ENCODE peak calls at places on chromosome 15, in nine cellular contexts. One of them, this sample, is unnamed.

GRCh38 chr15:59313703-59314332 is 58.9 kb downstream of the MYO1E start:
- DNase-seq in SK-MEL-5: no peak
- DNase-seq in small intestine: peak; percentile 88
- DNase-seq in SHP77: peak; percentile 35
- DNase-seq in uterus: peak; percentile 90
- DNase-seq in AG09319: no peak
- DNase-seq in A172: peak; percentile 42
- DNase-seq in AG10803: no peak
- DNase-seq in NCI-H2171 treated with DMSO at 0.1 percent for 48 hours: peak; percentile 76
- DNase-seq in this sample: no peak

GRCh38 chr15:63238796-63239195 is 38.6 kb upstream of the APH1B start:
- DNase-seq in SK-MEL-5: no peak
- DNase-seq in small intestine: no peak
- DNase-seq in SHP77: no peak
- DNase-seq in uterus: no peak
- DNase-seq in AG09319: peak; percentile 60
- DNase-seq in A172: peak; percentile 44
- DNase-seq in AG10803: peak; percentile 75
- DNase-seq in NCI-H2171 treated with DMSO at 0.1 percent for 48 hours: no peak
- DNase-seq in this sample: peak; percentile 90

GRCh38 chr15:70505971-70506887 is 257.1 kb downstream of the UACA start:
- DNase-seq in SK-MEL-5: no peak
- DNase-seq in small intestine: no peak
- DNase-seq in SHP77: no peak
- DNase-seq in uterus: no peak
- DNase-seq in AG09319: no peak
- DNase-seq in A172: no peak
- DNase-seq in AG10803: no peak
- DNase-seq in NCI-H2171 treated with DMSO at 0.1 percent for 48 hours: no peak
- DNase-seq in this sample: no peak

GRCh38 chr15:57611938-57612337 is 20.2 kb downstream of the MYZAP start:
- DNase-seq in SK-MEL-5: peak; percentile 21
- DNase-seq in small intestine: peak; percentile 80
- DNase-seq in SHP77: peak; percentile 20
- DNase-seq in uterus: peak; percentile 57
- DNase-seq in AG09319: no peak
- DNase-seq in A172: peak; percentile 47
- DNase-seq in AG10803: peak; percentile 29
- DNase-seq in NCI-H2171 treated with DMSO at 0.1 percent for 48 hours: no peak
- DNase-seq in this sample: peak; percentile 20

GRCh38 chr15:39242345-39242744 is 338.5 kb upstream of the THBS1 start:
- DNase-seq in SK-MEL-5: no peak
- DNase-seq in small intestine: no peak
- DNase-seq in SHP77: no peak
- DNase-seq in uterus: no peak
- DNase-seq in AG09319: peak; percentile 63
- DNase-seq in A172: peak; percentile 87
- DNase-seq in AG10803: peak; percentile 96
- DNase-seq in NCI-H2171 treated with DMSO at 0.1 percent for 48 hours: no peak
- DNase-seq in this sample: peak; percentile 81

GRCh38 chr15:72402726-72403125 is 4.6 kb downstream of the TMEM202 start:
- DNase-seq in SK-MEL-5: no peak
- DNase-seq in small intestine: no peak
- DNase-seq in SHP77: no peak
- DNase-seq in uterus: no peak
- DNase-seq in AG09319: no peak
- DNase-seq in A172: no peak
- DNase-seq in AG10803: no peak
- DNase-seq in NCI-H2171 treated with DMSO at 0.1 percent for 48 hours: no peak
- DNase-seq in this sample: no peak

GRCh38 chr15:88334436-88334835 is 77.9 kb upstream of the NTRK3 start:
- DNase-seq in SK-MEL-5: no peak
- DNase-seq in small intestine: no peak
- DNase-seq in SHP77: no peak
- DNase-seq in uterus: no peak
- DNase-seq in AG09319: no peak
- DNase-seq in A172: peak; percentile 43
- DNase-seq in AG10803: peak; percentile 73
- DNase-seq in NCI-H2171 treated with DMSO at 0.1 percent for 48 hours: no peak
- DNase-seq in this sample: peak; percentile 83

GRCh38 chr15:74036271-74037170 is 42.0 kb downstream of the PML start:
- DNase-seq in SK-MEL-5: peak; percentile 78
- DNase-seq in small intestine: peak; percentile 59
- DNase-seq in SHP77: peak; percentile 50
- DNase-seq in uterus: peak; percentile 83
- DNase-seq in AG09319: no peak
- DNase-seq in A172: peak; percentile 67
- DNase-seq in AG10803: peak; percentile 73
- DNase-seq in NCI-H2171 treated with DMSO at 0.1 percent for 48 hours: peak; percentile 59
- DNase-seq in this sample: peak; percentile 54

GRCh38 chr15:71312194-71312708 is 197.0 kb downstream of the THSD4 start:
- DNase-seq in SK-MEL-5: no peak
- DNase-seq in small intestine: no peak
- DNase-seq in SHP77: no peak
- DNase-seq in uterus: no peak
- DNase-seq in AG09319: no peak
- DNase-seq in A172: no peak
- DNase-seq in AG10803: no peak
- DNase-seq in NCI-H2171 treated with DMSO at 0.1 percent for 48 hours: no peak
- DNase-seq in this sample: no peak

GRCh38 chr15:35181538-35181937 is 96.4 kb upstream of the NANOGP8 start:
- DNase-seq in SK-MEL-5: no peak
- DNase-seq in small intestine: no peak
- DNase-seq in SHP77: no peak
- DNase-seq in uterus: no peak
- DNase-seq in AG09319: no peak
- DNase-seq in A172: peak; percentile 20
- DNase-seq in AG10803: peak; percentile 3
- DNase-seq in NCI-H2171 treated with DMSO at 0.1 percent for 48 hours: no peak
- DNase-seq in this sample: no peak

GRCh38 chr15:96948981-96949380 is 618.5 kb downstream of the NR2F2 start:
- DNase-seq in SK-MEL-5: no peak
- DNase-seq in small intestine: no peak
- DNase-seq in SHP77: no peak
- DNase-seq in uterus: no peak
- DNase-seq in AG09319: no peak
- DNase-seq in A172: peak; percentile 4
- DNase-seq in AG10803: no peak
- DNase-seq in NCI-H2171 treated with DMSO at 0.1 percent for 48 hours: no peak
- DNase-seq in this sample: peak; percentile 4

GRCh38 chr15:39649765-39650164 is 68.9 kb downstream of the THBS1 start:
- DNase-seq in SK-MEL-5: no peak
- DNase-seq in small intestine: no peak
- DNase-seq in SHP77: no peak
- DNase-seq in uterus: no peak
- DNase-seq in AG09319: no peak
- DNase-seq in A172: no peak
- DNase-seq in AG10803: no peak
- DNase-seq in NCI-H2171 treated with DMSO at 0.1 percent for 48 hours: no peak
- DNase-seq in this sample: no peak

GRCh38 chr15:64845183-64845611 is 3.5 kb downstream of the PLEKHO2 start:
- DNase-seq in SK-MEL-5: peak; percentile 49
- DNase-seq in small intestine: no peak
- DNase-seq in SHP77: no peak
- DNase-seq in uterus: no peak
- DNase-seq in AG09319: no peak
- DNase-seq in A172: no peak
- DNase-seq in AG10803: no peak
- DNase-seq in NCI-H2171 treated with DMSO at 0.1 percent for 48 hours: no peak
- DNase-seq in this sample: no peak

GRCh38 chr15:40430271-40430805 is 10.4 kb upstream of the BAHD1 start:
- DNase-seq in SK-MEL-5: peak; percentile 55
- DNase-seq in small intestine: peak; percentile 79
- DNase-seq in SHP77: no peak
- DNase-seq in uterus: no peak
- DNase-seq in AG09319: no peak
- DNase-seq in A172: peak; percentile 76
- DNase-seq in AG10803: peak; percentile 64
- DNase-seq in NCI-H2171 treated with DMSO at 0.1 percent for 48 hours: no peak
- DNase-seq in this sample: no peak

GRCh38 chr15:69802432-69802831 is 295.3 kb downstream of the TLE3 start:
- DNase-seq in SK-MEL-5: no peak
- DNase-seq in small intestine: no peak
- DNase-seq in SHP77: no peak
- DNase-seq in uterus: no peak
- DNase-seq in AG09319: no peak
- DNase-seq in A172: no peak
- DNase-seq in AG10803: no peak
- DNase-seq in NCI-H2171 treated with DMSO at 0.1 percent for 48 hours: peak; percentile 80
- DNase-seq in this sample: no peak

GRCh38 chr15:74724570-74725240 is 623 bp downstream of the CYP1A1 start:
- DNase-seq in SK-MEL-5: no peak
- DNase-seq in small intestine: no peak
- DNase-seq in SHP77: no peak
- DNase-seq in uterus: no peak
- DNase-seq in AG09319: no peak
- DNase-seq in A172: no peak
- DNase-seq in AG10803: no peak
- DNase-seq in NCI-H2171 treated with DMSO at 0.1 percent for 48 hours: no peak
- DNase-seq in this sample: no peak

GRCh38 chr15:88518903-88519302 is 27.6 kb downstream of the DET1 start:
- DNase-seq in SK-MEL-5: no peak
- DNase-seq in small intestine: no peak
- DNase-seq in SHP77: no peak
- DNase-seq in uterus: no peak
- DNase-seq in AG09319: no peak
- DNase-seq in A172: no peak
- DNase-seq in AG10803: no peak
- DNase-seq in NCI-H2171 treated with DMSO at 0.1 percent for 48 hours: no peak
- DNase-seq in this sample: no peak

GRCh38 chr15:74340139-74340538 is 27.3 kb downstream of the CYP11A1 start:
- DNase-seq in SK-MEL-5: no peak
- DNase-seq in small intestine: no peak
- DNase-seq in SHP77: no peak
- DNase-seq in uterus: no peak
- DNase-seq in AG09319: no peak
- DNase-seq in A172: peak; percentile 49
- DNase-seq in AG10803: peak; percentile 40
- DNase-seq in NCI-H2171 treated with DMSO at 0.1 percent for 48 hours: no peak
- DNase-seq in this sample: peak; percentile 63

GRCh38 chr15:77830041-77830440 is 197.3 kb upstream of the LINGO1 start:
- DNase-seq in SK-MEL-5: peak; percentile 30
- DNase-seq in small intestine: no peak
- DNase-seq in SHP77: no peak
- DNase-seq in uterus: no peak
- DNase-seq in AG09319: no peak
- DNase-seq in A172: peak; percentile 76
- DNase-seq in AG10803: peak; percentile 53
- DNase-seq in NCI-H2171 treated with DMSO at 0.1 percent for 48 hours: no peak
- DNase-seq in this sample: peak; percentile 54

GRCh38 chr15:51104512-51104911 is 9.8 kb upstream of the TNFAIP8L3 start:
- DNase-seq in SK-MEL-5: no peak
- DNase-seq in small intestine: no peak
- DNase-seq in SHP77: no peak
- DNase-seq in uterus: peak; percentile 93
- DNase-seq in AG09319: peak; percentile 42
- DNase-seq in A172: peak; percentile 29
- DNase-seq in AG10803: peak; percentile 88
- DNase-seq in NCI-H2171 treated with DMSO at 0.1 percent for 48 hours: no peak
- DNase-seq in this sample: no peak

This sample was measured in EL.